ENCODE peak calls at places on chromosomes 13 and 19, in seven cellular contexts. G is cardiac muscle cell; N is WERI-Rb-1; U is fibroblast of lung; R is CD8-positive, alpha-beta T cell; H is transverse colon; C is neural progenitor cell. P is an unnamed sample. For H3K27me3, the result is how much of the 10 kb centered on the place peaks cover.

GRCh38 chr13:73198888-73199497 is 140.2 kb downstream of the KLF5 start:
- DNase-seq in N (no peak), H (no peak), C (no peak), U (no peak), G (no peak), R (no peak), P (no peak)

GRCh38 chr13:50707533-50708096 is 135.9 kb downstream of the DLEU7 start:
- DNase-seq in R (no peak), G (no peak), N (peak), H (no peak), U (no peak), C (no peak), P (no peak)

GRCh38 chr13:87867426-87867825 is 196.3 kb downstream of the SLITRK5 start:
- DNase-seq in G (no peak), U (no peak), R (no peak), H (no peak), N (no peak), C (no peak), P (no peak)

GRCh38 chr13:66353664-66354063 is 876.5 kb downstream of the PCDH9 start:
- DNase-seq in N (no peak), U (no peak), H (no peak), G (no peak), R (no peak), C (no peak), P (no peak)

GRCh38 chr19:892243-892996 is 567 bp downstream of the MED16 start:
- DNase-seq in G (no peak), U (no peak), H (peak), R (no peak), C (peak), N (no peak), P (no peak)

GRCh38 chr19:40163541-40164129 is 27.6 kb upstream of the MAP3K10 start:
- DNase-seq in R (no peak), N (no peak), H (no peak), G (no peak), C (no peak), U (no peak), P (no peak)

GRCh38 chr13:26968431-26969335 is 202.9 kb downstream of the USP12 start:
- DNase-seq in C (no peak), N (peak), R (no peak), U (no peak), H (peak), G (peak), P (peak)

GRCh38 chr13:34914416-34914815 is 27.7 kb upstream of the NBEA start:
- DNase-seq in H (no peak), N (no peak), C (no peak), U (no peak), G (no peak), R (no peak), P (no peak)

GRCh38 chr13:51966186-51966585 is 45.1 kb downstream of the ATP7B start:
- DNase-seq in H (no peak), N (no peak), G (no peak), U (no peak), C (no peak), R (no peak), P (no peak)

GRCh38 chr13:50425772-50426171 is 410.5 kb downstream of the KCNRG start:
- DNase-seq in N (no peak), C (no peak), U (no peak), G (no peak), R (no peak), H (no peak), P (no peak)

GRCh38 chr19:1675633-1676350 is 23.4 kb upstream of the TCF3 start:
- DNase-seq in R (no peak), G (peak), C (peak), H (no peak), N (peak), U (no peak), P (no peak)

GRCh38 chr13:32278456-32278855 is 36.7 kb downstream of the ZAR1L start:
- DNase-seq in C (no peak), G (no peak), H (no peak), R (no peak), N (no peak), U (peak), P (no peak)

GRCh38 chr19:5828661-5829566 is 10.6 kb downstream of the FUT6 start:
- DNase-seq in G (peak), N (no peak), U (peak), C (peak), R (no peak), H (peak), P (no peak)

GRCh38 chr13:78317030-78317429 is 286.3 kb downstream of the POU4F1 start:
- DNase-seq in C (peak), G (peak), H (no peak), U (peak), N (no peak), R (no peak), P (no peak)

GRCh38 chr13:71374471-71375041 is 492.4 kb downstream of the DACH1 start:
- DNase-seq in U (peak), H (no peak), N (no peak), C (peak), R (no peak), G (no peak), P (no peak)

GRCh38 chr13:106373304-106373988 is 162.0 kb downstream of the EFNB2 start:
- DNase-seq in N (peak), G (no peak), C (no peak), R (no peak), U (peak), H (no peak), P (no peak)

GRCh38 chr19:58476498-58477015 is 405 bp downstream of the ZNF446 start:
- DNase-seq in N (no peak), G (peak), U (no peak), C (no peak), R (no peak), H (no peak), P (no peak)

GRCh38 chr19:49442354-49442753 is 1.0 kb upstream of the SLC17A7 start:
- DNase-seq in R (no peak), U (no peak), N (peak), G (no peak), C (peak), H (peak), P (no peak)

GRCh38 chr19:5790573-5791520 is at the start of gene DUS3L:
- DNase-seq in R (peak), C (peak), H (peak), G (peak), U (peak), N (peak), P (peak)

GRCh38 chr19:32357720-32358119 is 12.3 kb downstream of the ZNF507 start:
- DNase-seq in H (no peak), C (no peak), N (no peak), R (no peak), U (peak), G (no peak), P (no peak)
- TF ChIP-seq CTCF in H (no peak), C (peak), N (no peak), R (no peak), U (no peak), G (peak), P (peak)

GRCh38 chr13:112968910-112969691 is at the start of gene MCF2L:
- DNase-seq in N (peak), U (peak), G (peak), C (peak), H (peak), R (peak), P (peak)
- H3K27me3 ChIP-seq in N (under half), U (under half), G (under half), C (under half), H (under half), R (under half), P (under half)

DNA sequence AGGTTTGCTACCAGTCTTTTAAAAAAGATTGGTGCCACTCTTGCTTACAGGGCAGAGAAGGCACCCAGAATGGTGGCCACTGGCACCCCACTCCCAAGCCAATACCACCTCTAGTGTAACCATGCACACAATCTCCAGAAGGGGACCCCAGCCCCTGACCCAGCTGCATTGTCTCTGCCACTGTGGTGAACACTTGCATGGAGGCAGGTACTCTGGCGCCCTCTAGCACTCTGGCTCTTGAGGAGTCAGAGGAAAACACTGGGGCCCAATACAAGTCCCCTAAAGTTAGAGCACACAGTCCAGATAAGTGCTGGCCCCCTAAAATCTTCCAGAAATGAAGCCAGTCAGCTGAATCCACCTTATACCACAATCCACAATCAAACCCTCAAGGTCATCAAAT is 6.0 kb downstream of the ERVV-1 start:
- DNase-seq in R (no peak), H (no peak), U (no peak), G (peak), N (peak), C (peak), P (no peak)
- TF ChIP-seq CTCF in R (no peak), H (no peak), U (no peak), G (peak), N (peak), C (peak), P (no peak)

DNA sequence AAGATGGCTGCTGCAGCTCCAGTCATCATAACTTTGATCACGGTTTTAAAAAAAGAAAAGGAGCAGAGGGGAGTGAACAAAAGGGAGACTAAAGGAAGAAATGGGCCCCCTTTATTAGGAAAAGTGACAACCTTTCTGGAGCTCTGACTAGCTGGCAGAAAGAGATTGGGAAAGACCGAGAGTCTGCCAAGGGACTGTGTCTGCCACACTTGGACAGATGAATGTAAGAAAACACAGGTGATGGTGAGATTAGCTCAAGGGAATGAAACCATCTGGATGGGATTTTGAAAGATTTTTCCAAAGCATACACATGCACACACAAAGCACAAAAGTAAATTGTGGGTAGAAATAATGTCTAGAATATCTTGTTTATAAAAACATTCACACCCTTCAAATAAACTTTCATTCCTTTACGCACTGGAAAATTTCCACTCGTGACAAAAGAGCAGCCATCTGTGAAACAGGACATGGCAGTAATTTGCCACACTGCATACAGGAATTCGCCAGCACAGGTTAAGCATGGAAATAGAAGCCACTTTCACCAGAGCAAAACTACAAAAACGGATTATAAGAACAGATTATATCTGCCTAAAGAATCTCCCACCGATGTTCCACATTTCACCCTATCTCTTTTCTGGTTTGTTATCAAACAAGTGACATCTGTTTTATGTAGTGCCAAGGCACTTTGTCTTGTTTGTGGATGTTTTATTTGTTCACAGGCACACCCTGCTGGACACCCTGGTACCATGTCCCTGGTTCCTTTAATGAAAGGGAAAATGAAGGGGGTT is 819.5 kb downstream of the DIAPH3 start:
- DNase-seq in U (no peak), N (no peak), C (no peak), H (no peak), G (no peak), R (no peak), P (no peak)
- H3K27me3 ChIP-seq in U (under half), N (under half), C (under half), H (under half), G (under half), R (under half), P (under half)

GRCh38 chr19:13764101-13764807 is at the start of gene MRI1:
- DNase-seq in R (peak), C (peak), U (peak), G (peak), N (peak), H (peak), P (peak)

GRCh38 chr19:13763300-13763699 is 1.0 kb upstream of the MRI1 start:
- DNase-seq in C (no peak), H (no peak), N (no peak), U (no peak), R (no peak), G (no peak), P (no peak)

GRCh38 chr19:13758795-13759194 is 5.5 kb upstream of the MRI1 start:
- DNase-seq in H (no peak), R (no peak), G (no peak), C (no peak), U (no peak), N (no peak), P (no peak)

GRCh38 chr19:13762635-13763235 is 1.6 kb upstream of the MRI1 start:
- DNase-seq in U (no peak), R (no peak), C (no peak), G (no peak), N (no peak), H (no peak), P (no peak)

GRCh38 chr19:13761423-13761822 is 2.9 kb upstream of the MRI1 start:
- DNase-seq in H (no peak), U (no peak), C (no peak), N (no peak), R (no peak), G (no peak), P (no peak)
- TF ChIP-seq CTCF in H (no peak), U (no peak), C (no peak), N (no peak), R (no peak), G (no peak), P (no peak)

GRCh38 chr19:10006335-10006708 is 4.0 kb downstream of the COL5A3 start:
- DNase-seq in R (no peak), U (peak), C (no peak), H (peak), N (no peak), G (no peak), P (no peak)
- H3K27me3 ChIP-seq in R (under half), U (under half), C (under half), H (half or more), N (under half), G (under half), P (under half)

GRCh38 chr19:19202707-19203011 is 555 bp downstream of the NR2C2AP start:
- DNase-seq in R (no peak), C (peak), H (no peak), U (no peak), G (no peak), N (no peak), P (no peak)
- TF ChIP-seq CTCF in R (no peak), C (no peak), H (no peak), U (no peak), G (no peak), N (no peak), P (no peak)

GRCh38 chr19:55443045-55443823 is at the start of gene SHISA7:
- DNase-seq in N (peak), C (peak), G (no peak), U (no peak), H (no peak), R (no peak), P (no peak)

GRCh38 chr19:55443824-55444719 is 972 bp upstream of the SHISA7 start:
- DNase-seq in C (no peak), N (no peak), U (no peak), G (no peak), R (no peak), H (no peak), P (no peak)

GRCh38 chr19:55444720-55445045 is 1.6 kb upstream of the SHISA7 start:
- DNase-seq in N (no peak), C (no peak), R (no peak), G (no peak), U (no peak), H (no peak), P (no peak)

GRCh38 chr19:55447421-55448174 is 4.5 kb upstream of the SHISA7 start:
- DNase-seq in N (no peak), R (no peak), G (no peak), U (peak), C (peak), H (no peak), P (peak)

GRCh38 chr19:55446060-55446459 is 3.0 kb upstream of the SHISA7 start:
- DNase-seq in G (no peak), N (no peak), C (no peak), H (no peak), U (no peak), R (no peak), P (no peak)
- H3K27me3 ChIP-seq in G (half or more), N (under half), C (half or more), H (half or more), U (under half), R (under half), P (under half)

GRCh38 chr19:47435883-47436417 is 16.6 kb upstream of the MEIS3 start:
- DNase-seq in U (no peak), H (no peak), R (no peak), G (no peak), C (no peak), N (no peak), P (no peak)
- TF ChIP-seq CTCF in U (no peak), H (no peak), R (no peak), G (no peak), C (no peak), N (no peak), P (no peak)

GRCh38 chr19:35341565-35342225 is 6.0 kb upstream of the FFAR1 start:
- DNase-seq in H (no peak), G (no peak), R (no peak), C (no peak), U (no peak), N (no peak), P (no peak)
- H3K27me3 ChIP-seq in H (under half), G (under half), R (under half), C (under half), U (under half), N (under half), P (under half)

P was measured in Caco-2.